ENCODE peak calls at places on chromosome 7, in eight cellular contexts. T, Y, U, Q, D, B, J and N are unnamed samples.
A peak's percentile ranks its signal among the peaks of the same experiment; 100 is the strongest.

GRCh38 chr7:46315891-46316290 is 394.8 kb upstream of the IGFBP3 start:
- DNase-seq in T (peak; percentile 78), Y (no peak), U (no peak), Q (no peak), D (no peak), B (no peak), J (no peak), N (peak; percentile 49)

GRCh38 chr7:106460792-106461254 is 176.0 kb upstream of the NAMPT start:
- DNase-seq in T (no peak), Y (no peak), U (no peak), Q (no peak), D (no peak), B (no peak), J (no peak), N (no peak)

GRCh38 chr7:84231157-84231556 is 36.6 kb upstream of the SEMA3A start:
- DNase-seq in T (peak; percentile 64), Y (no peak), U (no peak), Q (no peak), D (no peak), B (no peak), J (no peak), N (peak; percentile 40)

GRCh38 chr7:28957064-28957821 is 887 bp downstream of the TRIL start:
- DNase-seq in T (no peak), Y (no peak), U (peak; percentile 64), Q (no peak), D (peak; percentile 41), B (no peak), J (peak; percentile 37), N (peak; percentile 9)

GRCh38 chr7:91434821-91435220 is 170.6 kb downstream of the FZD1 start:
- DNase-seq in T (peak; percentile 81), Y (peak; percentile 10), U (no peak), Q (no peak), D (no peak), B (no peak), J (no peak), N (peak; percentile 18)

GRCh38 chr7:101201695-101202602 is 1.1 kb upstream of the MOGAT3 start:
- DNase-seq in T (no peak), Y (no peak), U (no peak), Q (no peak), D (no peak), B (no peak), J (no peak), N (no peak)

GRCh38 chr7:70734436-70734835 is 397.5 kb upstream of the GALNT17 start:
- DNase-seq in T (no peak), Y (no peak), U (no peak), Q (no peak), D (no peak), B (no peak), J (no peak), N (no peak)

GRCh38 chr7:128362670-128363069 is 1.2 kb upstream of the PRRT4 start:
- DNase-seq in T (peak; percentile 66), Y (no peak), U (no peak), Q (no peak), D (no peak), B (no peak), J (no peak), N (no peak)

GRCh38 chr7:49885593-49886285 is 112.3 kb downstream of the VWC2 start:
- DNase-seq in T (no peak), Y (no peak), U (no peak), Q (no peak), D (no peak), B (peak; percentile 20), J (no peak), N (no peak)

GRCh38 chr7:31664890-31665289 is 22.1 kb upstream of the PPP1R17 start:
- DNase-seq in T (no peak), Y (no peak), U (no peak), Q (no peak), D (no peak), B (no peak), J (no peak), N (no peak)

GRCh38 chr7:31663072-31663471 is 23.9 kb upstream of the PPP1R17 start:
- DNase-seq in T (no peak), Y (no peak), U (no peak), Q (no peak), D (no peak), B (no peak), J (no peak), N (no peak)
- TF ChIP-seq CTCF in T (no peak), Y (no peak), U (no peak), Q (no peak), D (no peak), B (no peak), J (no peak), N (no peak)

DNA sequence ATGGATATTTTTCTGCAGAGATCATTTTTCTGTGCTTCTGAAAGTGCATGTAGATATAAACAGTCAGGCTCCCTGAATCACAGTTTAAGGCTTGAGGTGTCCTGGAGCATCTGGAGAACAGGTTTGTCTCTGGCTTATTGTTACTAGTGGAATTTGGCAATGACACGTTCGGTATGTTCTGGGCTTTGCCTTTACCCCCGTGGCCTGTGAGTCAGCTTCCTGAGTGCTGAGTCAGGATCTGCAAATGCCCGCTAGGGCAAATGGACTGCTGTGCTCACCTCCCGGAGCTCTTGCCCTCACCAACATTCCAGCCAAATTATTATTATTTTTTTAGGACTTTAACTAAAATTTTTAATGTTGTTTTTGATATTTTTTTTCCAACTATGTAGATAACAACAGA is 192.5 kb upstream of the PRSS1 start:
- DNase-seq in T (peak; percentile 99), Y (peak; percentile 91), U (peak; percentile 81), Q (no peak), D (peak; percentile 38), B (no peak), J (no peak), N (peak; percentile 98)
- TF ChIP-seq CTCF in T (peak; percentile 33), Y (peak; percentile 45), U (peak; percentile 20), Q (no peak), D (no peak), B (no peak), J (no peak), N (peak; percentile 52)

GRCh38 chr7:66524738-66525137 is 103.9 kb upstream of the KCTD7 start:
- DNase-seq in T (no peak), Y (no peak), U (no peak), Q (no peak), D (no peak), B (no peak), J (no peak), N (no peak)

GRCh38 chr7:66518151-66518691 is 110.5 kb upstream of the KCTD7 start:
- DNase-seq in T (no peak), Y (no peak), U (no peak), Q (no peak), D (no peak), B (no peak), J (no peak), N (no peak)

GRCh38 chr7:66521675-66522074 is 107.0 kb upstream of the KCTD7 start:
- DNase-seq in T (no peak), Y (no peak), U (no peak), Q (no peak), D (no peak), B (no peak), J (no peak), N (no peak)

GRCh38 chr7:66523409-66523808 is 105.3 kb upstream of the KCTD7 start:
- DNase-seq in T (no peak), Y (no peak), U (no peak), Q (no peak), D (no peak), B (no peak), J (no peak), N (no peak)

DNA sequence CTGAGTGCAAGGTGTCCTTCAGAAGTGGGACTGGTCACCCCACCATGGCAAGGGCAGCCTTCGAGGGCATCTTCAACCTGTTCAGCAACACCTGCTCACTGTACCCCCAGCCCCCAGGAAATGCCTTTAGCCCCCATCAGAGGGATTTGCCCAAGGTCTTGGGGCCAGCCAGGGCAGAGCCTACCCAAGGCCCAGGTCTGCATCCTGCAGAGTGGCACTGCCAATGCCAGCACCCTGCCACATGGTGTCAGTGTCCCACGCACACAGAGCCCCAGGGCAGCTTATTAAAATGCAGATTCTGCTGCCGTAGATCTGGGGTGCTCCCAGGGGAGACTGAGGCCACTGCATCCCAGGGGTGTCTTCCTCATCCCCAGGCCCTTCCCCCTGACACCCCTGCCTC is 106.2 kb upstream of the KCTD7 start:
- DNase-seq in T (peak; percentile 12), Y (no peak), U (no peak), Q (no peak), D (no peak), B (peak; percentile 32), J (no peak), N (no peak)
- TF ChIP-seq CTCF in T (peak; percentile 26), Y (peak; percentile 14), U (no peak), Q (no peak), D (no peak), B (peak; percentile 27), J (no peak), N (peak; percentile 37)

DNA sequence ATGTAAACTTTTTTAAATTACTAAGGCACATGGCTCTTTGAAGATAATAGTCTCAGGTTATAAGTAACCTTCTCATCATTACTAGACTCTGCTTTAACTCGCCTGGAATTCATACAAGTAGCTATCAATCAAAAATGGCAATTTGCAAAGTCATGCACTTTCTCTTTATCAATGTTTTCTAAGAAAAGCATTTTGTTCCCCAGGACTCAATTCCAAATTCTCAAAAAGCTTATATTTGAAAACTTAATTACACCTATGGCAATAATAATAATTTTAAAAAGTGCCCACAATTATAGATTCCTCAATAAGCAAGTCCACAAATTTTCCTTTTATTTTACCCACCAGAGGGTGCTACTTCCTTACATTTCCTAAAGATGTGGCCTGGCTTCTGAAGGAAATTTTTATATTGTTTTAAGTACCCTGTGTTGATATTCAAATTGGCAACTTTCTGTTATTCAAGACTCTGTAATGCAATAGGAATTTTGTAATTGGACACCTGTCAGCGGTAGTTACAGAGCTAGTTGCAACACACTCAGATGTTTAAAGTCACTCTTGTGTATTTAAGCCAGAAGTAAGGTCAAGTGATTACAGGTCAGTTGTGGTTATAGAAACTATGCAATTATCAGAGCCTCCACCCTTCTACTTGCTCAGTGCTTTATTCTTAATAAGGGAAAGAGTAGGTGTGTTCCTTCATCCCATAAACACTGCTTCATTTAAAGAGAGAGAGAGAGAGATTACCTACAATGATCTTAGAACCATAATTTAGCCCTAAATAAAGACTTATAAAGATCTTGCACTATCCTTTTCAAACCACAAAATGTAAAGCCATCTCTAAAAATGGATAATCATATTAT is 47.1 kb upstream of the HYAL4 start:
- DNase-seq in T (peak; percentile 73), Y (peak; percentile 26), U (no peak), Q (no peak), D (no peak), B (peak; percentile 31), J (no peak), N (peak; percentile 96)
- TF ChIP-seq CTCF in T (peak; percentile 53), Y (peak; percentile 25), U (peak; percentile 69), Q (peak; percentile 35), D (peak; percentile 66), B (peak; percentile 16), J (no peak), N (peak; percentile 54)

GRCh38 chr7:99997545-99998137 is 17.8 kb upstream of the ZKSCAN1 start:
- DNase-seq in T (peak; percentile 22), Y (no peak), U (peak; percentile 69), Q (peak; percentile 65), D (peak; percentile 65), B (peak; percentile 83), J (peak; percentile 69), N (peak; percentile 38)
- TF ChIP-seq CTCF in T (no peak), Y (no peak), U (peak; percentile 31), Q (no peak), D (no peak), B (peak; percentile 8), J (peak; percentile 0), N (peak; percentile 49)

DNA sequence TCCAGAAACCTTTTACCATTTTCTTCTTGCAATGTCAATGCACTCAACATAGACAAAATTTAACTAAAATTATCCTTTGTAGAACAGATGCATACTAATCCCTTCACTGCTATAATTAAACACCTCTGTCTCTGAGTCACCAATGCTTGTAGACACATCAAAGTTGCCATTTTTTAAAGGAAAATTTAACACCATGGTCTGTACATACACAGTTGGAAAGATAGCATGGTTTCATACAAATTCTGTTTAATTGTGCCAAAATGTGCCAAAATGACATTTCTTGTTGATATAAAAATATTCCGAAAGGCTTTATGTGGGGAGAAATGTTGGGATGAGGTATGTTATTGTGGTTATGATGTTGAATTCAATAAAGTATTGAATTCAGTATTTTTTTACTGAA is 125.8 kb downstream of the NEUROD6 start:
- DNase-seq in T (no peak), Y (no peak), U (no peak), Q (no peak), D (no peak), B (no peak), J (no peak), N (no peak)
- TF ChIP-seq CTCF in T (no peak), Y (no peak), U (no peak), Q (no peak), D (no peak), B (no peak), J (no peak), N (no peak)